ENCODE peak calls at places on chromosome 21, in nine cellular contexts. One of them, this sample, is unnamed.

GRCh38 chr21:46425566-46425965 is 33.1 kb upstream of the DIP2A start:
- DNase-seq in dermis blood vessel endothelial cell: no peak
- DNase-seq in left lung: no peak
- DNase-seq in naive B cell: no peak
- DNase-seq in foreskin keratinocyte: no peak
- DNase-seq in CD8-positive, alpha-beta memory T cell: peak
- DNase-seq in psoas muscle: peak
- DNase-seq in ACHN: no peak
- DNase-seq in HS-5: no peak
- DNase-seq in this sample: no peak

GRCh38 chr21:23401278-23401677 is 2206.0 kb downstream of the MRPL39 start:
- DNase-seq in dermis blood vessel endothelial cell: peak
- DNase-seq in left lung: no peak
- DNase-seq in naive B cell: no peak
- DNase-seq in foreskin keratinocyte: no peak
- DNase-seq in CD8-positive, alpha-beta memory T cell: no peak
- DNase-seq in psoas muscle: no peak
- DNase-seq in ACHN: peak
- DNase-seq in HS-5: no peak
- DNase-seq in this sample: no peak

GRCh38 chr21:36079010-36079649 is 9.3 kb downstream of the CBR1 start:
- DNase-seq in dermis blood vessel endothelial cell: no peak
- DNase-seq in left lung: peak
- DNase-seq in naive B cell: peak
- DNase-seq in foreskin keratinocyte: no peak
- DNase-seq in CD8-positive, alpha-beta memory T cell: peak
- DNase-seq in psoas muscle: no peak
- DNase-seq in ACHN: no peak
- DNase-seq in HS-5: no peak
- DNase-seq in this sample: no peak

GRCh38 chr21:45990049-45990711 is 8.6 kb downstream of the COL6A1 start:
- DNase-seq in dermis blood vessel endothelial cell: no peak
- DNase-seq in left lung: peak
- DNase-seq in naive B cell: no peak
- DNase-seq in foreskin keratinocyte: no peak
- DNase-seq in CD8-positive, alpha-beta memory T cell: no peak
- DNase-seq in psoas muscle: peak
- DNase-seq in ACHN: no peak
- DNase-seq in HS-5: no peak
- DNase-seq in this sample: no peak

GRCh38 chr21:33661146-33661545 is 18.8 kb downstream of the ITSN1 start:
- DNase-seq in dermis blood vessel endothelial cell: peak
- DNase-seq in left lung: no peak
- DNase-seq in naive B cell: no peak
- DNase-seq in foreskin keratinocyte: peak
- DNase-seq in CD8-positive, alpha-beta memory T cell: no peak
- DNase-seq in psoas muscle: no peak
- DNase-seq in ACHN: no peak
- DNase-seq in HS-5: no peak
- DNase-seq in this sample: no peak

GRCh38 chr21:26920055-26920454 is 46.8 kb downstream of the ADAMTS5 start:
- DNase-seq in dermis blood vessel endothelial cell: no peak
- DNase-seq in left lung: no peak
- DNase-seq in naive B cell: no peak
- DNase-seq in foreskin keratinocyte: no peak
- DNase-seq in CD8-positive, alpha-beta memory T cell: no peak
- DNase-seq in psoas muscle: no peak
- DNase-seq in ACHN: no peak
- DNase-seq in HS-5: no peak
- DNase-seq in this sample: no peak

GRCh38 chr21:30718239-30718909 is at the start of gene KRTAP21-3:
- DNase-seq in dermis blood vessel endothelial cell: no peak
- DNase-seq in left lung: no peak
- DNase-seq in naive B cell: no peak
- DNase-seq in foreskin keratinocyte: peak
- DNase-seq in CD8-positive, alpha-beta memory T cell: no peak
- DNase-seq in psoas muscle: no peak
- DNase-seq in ACHN: no peak
- DNase-seq in HS-5: peak
- DNase-seq in this sample: no peak

GRCh38 chr21:35159881-35160280 is 110.8 kb upstream of the RUNX1 start:
- DNase-seq in dermis blood vessel endothelial cell: no peak
- DNase-seq in left lung: no peak
- DNase-seq in naive B cell: no peak
- DNase-seq in foreskin keratinocyte: peak
- DNase-seq in CD8-positive, alpha-beta memory T cell: no peak
- DNase-seq in psoas muscle: no peak
- DNase-seq in ACHN: no peak
- DNase-seq in HS-5: no peak
- DNase-seq in this sample: no peak

GRCh38 chr21:26717146-26717739 is 128.0 kb downstream of the ADAMTS1 start:
- DNase-seq in dermis blood vessel endothelial cell: peak
- DNase-seq in left lung: no peak
- DNase-seq in naive B cell: no peak
- DNase-seq in foreskin keratinocyte: no peak
- DNase-seq in CD8-positive, alpha-beta memory T cell: no peak
- DNase-seq in psoas muscle: no peak
- DNase-seq in ACHN: peak
- DNase-seq in HS-5: no peak
- DNase-seq in this sample: no peak

GRCh38 chr21:34640858-34641257 is 25.9 kb upstream of the RCAN1 start:
- DNase-seq in dermis blood vessel endothelial cell: peak
- DNase-seq in left lung: no peak
- DNase-seq in naive B cell: no peak
- DNase-seq in foreskin keratinocyte: peak
- DNase-seq in CD8-positive, alpha-beta memory T cell: no peak
- DNase-seq in psoas muscle: no peak
- DNase-seq in ACHN: peak
- DNase-seq in HS-5: peak
- DNase-seq in this sample: no peak

GRCh38 chr21:43204638-43205037 is 35.8 kb downstream of the CRYAA start:
- DNase-seq in dermis blood vessel endothelial cell: no peak
- DNase-seq in left lung: peak
- DNase-seq in naive B cell: no peak
- DNase-seq in foreskin keratinocyte: no peak
- DNase-seq in CD8-positive, alpha-beta memory T cell: no peak
- DNase-seq in psoas muscle: peak
- DNase-seq in ACHN: no peak
- DNase-seq in HS-5: no peak
- DNase-seq in this sample: no peak

GRCh38 chr21:43370091-43370658 is 56.8 kb downstream of the SIK1 start:
- DNase-seq in dermis blood vessel endothelial cell: no peak
- DNase-seq in left lung: no peak
- DNase-seq in naive B cell: no peak
- DNase-seq in foreskin keratinocyte: peak
- DNase-seq in CD8-positive, alpha-beta memory T cell: no peak
- DNase-seq in psoas muscle: no peak
- DNase-seq in ACHN: no peak
- DNase-seq in HS-5: no peak
- DNase-seq in this sample: no peak

GRCh38 chr21:22900511-22900910 is 1902.3 kb downstream of the NCAM2 start:
- DNase-seq in dermis blood vessel endothelial cell: peak
- DNase-seq in left lung: no peak
- DNase-seq in naive B cell: no peak
- DNase-seq in foreskin keratinocyte: peak
- DNase-seq in CD8-positive, alpha-beta memory T cell: no peak
- DNase-seq in psoas muscle: no peak
- DNase-seq in ACHN: no peak
- DNase-seq in HS-5: peak
- DNase-seq in this sample: no peak

GRCh38 chr21:41948404-41948895 is 5.4 kb downstream of the C2CD2 start:
- DNase-seq in dermis blood vessel endothelial cell: peak
- DNase-seq in left lung: no peak
- DNase-seq in naive B cell: no peak
- DNase-seq in foreskin keratinocyte: no peak
- DNase-seq in CD8-positive, alpha-beta memory T cell: no peak
- DNase-seq in psoas muscle: no peak
- DNase-seq in ACHN: no peak
- DNase-seq in HS-5: no peak
- DNase-seq in this sample: no peak

GRCh38 chr21:46253610-46254124 is 25.1 kb upstream of the LSS start:
- DNase-seq in dermis blood vessel endothelial cell: peak
- DNase-seq in left lung: no peak
- DNase-seq in naive B cell: peak
- DNase-seq in foreskin keratinocyte: no peak
- DNase-seq in CD8-positive, alpha-beta memory T cell: peak
- DNase-seq in psoas muscle: no peak
- DNase-seq in ACHN: no peak
- DNase-seq in HS-5: no peak
- DNase-seq in this sample: no peak

GRCh38 chr21:17911628-17912027 is 92.5 kb upstream of the C21orf91 start:
- DNase-seq in dermis blood vessel endothelial cell: no peak
- DNase-seq in left lung: no peak
- DNase-seq in naive B cell: no peak
- DNase-seq in foreskin keratinocyte: peak
- DNase-seq in CD8-positive, alpha-beta memory T cell: no peak
- DNase-seq in psoas muscle: no peak
- DNase-seq in ACHN: no peak
- DNase-seq in HS-5: peak
- DNase-seq in this sample: no peak

GRCh38 chr21:31520506-31521163 is 138.9 kb upstream of the SOD1 start:
- DNase-seq in dermis blood vessel endothelial cell: no peak
- DNase-seq in left lung: no peak
- DNase-seq in naive B cell: no peak
- DNase-seq in foreskin keratinocyte: no peak
- DNase-seq in CD8-positive, alpha-beta memory T cell: no peak
- DNase-seq in psoas muscle: no peak
- DNase-seq in ACHN: no peak
- DNase-seq in HS-5: no peak
- DNase-seq in this sample: no peak

GRCh38 chr21:38985423-38986378 is 180.0 kb downstream of the ETS2 start:
- DNase-seq in dermis blood vessel endothelial cell: peak
- DNase-seq in left lung: peak
- DNase-seq in naive B cell: peak
- DNase-seq in foreskin keratinocyte: peak
- DNase-seq in CD8-positive, alpha-beta memory T cell: no peak
- DNase-seq in psoas muscle: peak
- DNase-seq in ACHN: no peak
- DNase-seq in HS-5: peak
- DNase-seq in this sample: no peak

GRCh38 chr21:44262338-44263048 is 796 bp upstream of the DNMT3L start:
- DNase-seq in dermis blood vessel endothelial cell: no peak
- DNase-seq in left lung: no peak
- DNase-seq in naive B cell: no peak
- DNase-seq in foreskin keratinocyte: no peak
- DNase-seq in CD8-positive, alpha-beta memory T cell: no peak
- DNase-seq in psoas muscle: peak
- DNase-seq in ACHN: no peak
- DNase-seq in HS-5: no peak
- DNase-seq in this sample: no peak

GRCh38 chr21:28608646-28609045 is 384.0 kb downstream of the LTN1 start:
- DNase-seq in dermis blood vessel endothelial cell: no peak
- DNase-seq in left lung: no peak
- DNase-seq in naive B cell: no peak
- DNase-seq in foreskin keratinocyte: peak
- DNase-seq in CD8-positive, alpha-beta memory T cell: no peak
- DNase-seq in psoas muscle: no peak
- DNase-seq in ACHN: no peak
- DNase-seq in HS-5: no peak
- DNase-seq in this sample: no peak

GRCh38 chr21:28337319-28337718 is 655.4 kb downstream of the LTN1 start:
- DNase-seq in dermis blood vessel endothelial cell: peak
- DNase-seq in left lung: no peak
- DNase-seq in naive B cell: no peak
- DNase-seq in foreskin keratinocyte: peak
- DNase-seq in CD8-positive, alpha-beta memory T cell: no peak
- DNase-seq in psoas muscle: no peak
- DNase-seq in ACHN: peak
- DNase-seq in HS-5: peak
- DNase-seq in this sample: no peak

GRCh38 chr21:37040212-37040611 is 32.7 kb downstream of the PIGP start:
- DNase-seq in dermis blood vessel endothelial cell: no peak
- DNase-seq in left lung: no peak
- DNase-seq in naive B cell: no peak
- DNase-seq in foreskin keratinocyte: no peak
- DNase-seq in CD8-positive, alpha-beta memory T cell: no peak
- DNase-seq in psoas muscle: no peak
- DNase-seq in ACHN: no peak
- DNase-seq in HS-5: no peak
- DNase-seq in this sample: no peak